ENCODE peak calls at places on chromosomes 16 and 17, in eight cellular contexts. R is AG10803, Q is GM23338, P is bronchial epithelial cell, G is endothelial cell, J is esophagus muscularis mucosa, W is RWPE1, H is heart right ventricle. I is an unnamed sample.

GRCh38 chr17:30586818-30587595 is 109.8 kb downstream of the GOSR1 start:
- DNase-seq in P (peak; percentile 66), H (no peak), J (no peak), W (peak; percentile 13), Q (no peak), G (no peak), R (peak; percentile 67), I (peak; percentile 46)

GRCh38 chr16:55001931-55002330 is 71.3 kb downstream of the IRX5 start:
- DNase-seq in H (no peak), J (no peak), R (peak; percentile 49), G (no peak), W (no peak), Q (no peak), P (peak; percentile 52), I (peak; percentile 14)

GRCh38 chr16:87778476-87778829 is 12.7 kb upstream of the KLHDC4 start:
- DNase-seq in H (no peak), J (no peak), G (no peak), Q (no peak), W (no peak), R (no peak), P (no peak), I (no peak)

GRCh38 chr16:2511128-2511785 is 2.5 kb upstream of the ATP6V0C start:
- DNase-seq in R (peak; percentile 45), Q (peak; percentile 49), W (no peak), P (peak; percentile 42), H (peak; percentile 70), J (no peak), G (no peak), I (peak; percentile 59)

GRCh38 chr16:29675811-29676643 is 3.0 kb upstream of the QPRT start:
- DNase-seq in J (no peak), H (no peak), P (peak; percentile 12), Q (peak; percentile 85), R (peak; percentile 13), G (peak; percentile 23), W (peak; percentile 28), I (no peak)

GRCh38 chr17:72984925-72985322 is 107.6 kb downstream of the SLC39A11 start:
- DNase-seq in G (no peak), W (peak; percentile 20), R (no peak), J (no peak), Q (no peak), P (peak; percentile 22), H (no peak), I (no peak)

GRCh38 chr17:29131814-29132682 is 48.1 kb downstream of the MYO18A start:
- DNase-seq in R (peak; percentile 93), J (no peak), W (no peak), P (no peak), Q (no peak), G (no peak), H (no peak), I (peak; percentile 77)

GRCh38 chr16:19348578-19349315 is 63.2 kb downstream of the CLEC19A start:
- DNase-seq in J (no peak), Q (peak; percentile 70), H (no peak), W (no peak), G (no peak), R (no peak), P (no peak), I (no peak)

DNA sequence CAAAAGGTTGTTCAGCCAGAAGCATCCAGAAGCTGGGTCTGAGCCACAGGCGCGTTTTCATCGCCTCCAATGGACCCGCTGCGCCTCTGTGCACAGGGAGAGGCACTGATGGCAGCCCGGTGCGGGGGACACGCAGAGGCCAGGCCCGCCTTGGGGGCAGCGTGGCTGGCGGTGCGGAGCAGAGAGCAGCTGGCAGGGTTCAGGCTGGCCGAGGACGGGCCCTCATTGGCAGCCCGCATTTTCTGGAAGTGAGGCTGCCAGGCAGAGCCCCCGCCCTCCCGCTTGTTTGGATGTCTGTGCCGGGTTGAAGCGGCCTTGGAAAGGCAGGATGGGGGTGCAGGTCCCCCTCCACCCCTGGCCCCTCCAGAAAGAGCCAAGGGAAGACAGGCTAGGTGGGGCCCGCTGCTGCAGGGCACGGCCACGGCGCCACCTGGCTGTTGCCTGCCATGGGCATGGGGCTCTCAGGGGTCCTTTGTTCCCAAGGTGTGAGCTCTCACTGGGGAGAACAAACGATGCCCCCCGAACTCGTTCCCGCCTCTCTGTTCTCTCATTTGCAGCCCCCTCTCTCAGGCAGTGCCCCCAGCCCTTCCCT is 18.8 kb downstream of the GSE1 start:
- DNase-seq in R (no peak), G (no peak), J (no peak), H (no peak), W (no peak), P (no peak), Q (no peak), I (no peak)
- TF ChIP-seq CTCF in R (no peak), G (no peak), J (no peak), H (peak; percentile 8), W (no peak), P (peak; percentile 11), Q (peak; percentile 30), I (peak; percentile 20)

GRCh38 chr17:60640503-60640902 is 37.1 kb upstream of the BCAS3 start:
- DNase-seq in R (peak; percentile 17), Q (peak; percentile 56), J (no peak), G (no peak), H (no peak), W (no peak), P (peak; percentile 13), I (no peak)
- TF ChIP-seq CTCF in R (peak; percentile 63), Q (peak; percentile 68), J (peak; percentile 23), G (peak; percentile 34), H (peak; percentile 10), W (peak; percentile 28), P (peak; percentile 32), I (peak; percentile 66)

GRCh38 chr17:61770043-61770442 is 93.3 kb downstream of the BRIP1 start:
- DNase-seq in H (no peak), Q (no peak), P (no peak), J (no peak), R (no peak), W (no peak), G (no peak), I (no peak)

GRCh38 chr17:61764846-61765245 is 98.5 kb downstream of the BRIP1 start:
- DNase-seq in J (no peak), R (no peak), W (no peak), G (no peak), H (no peak), Q (peak; percentile 17), P (no peak), I (no peak)

GRCh38 chr17:61770752-61771533 is 92.4 kb downstream of the BRIP1 start:
- DNase-seq in H (no peak), J (no peak), P (no peak), G (no peak), R (peak; percentile 74), Q (no peak), W (no peak), I (peak; percentile 12)

GRCh38 chr17:61766520-61766919 is 96.8 kb downstream of the BRIP1 start:
- DNase-seq in R (no peak), P (peak; percentile 82), H (no peak), J (no peak), W (peak; percentile 38), G (no peak), Q (no peak), I (no peak)

DNA sequence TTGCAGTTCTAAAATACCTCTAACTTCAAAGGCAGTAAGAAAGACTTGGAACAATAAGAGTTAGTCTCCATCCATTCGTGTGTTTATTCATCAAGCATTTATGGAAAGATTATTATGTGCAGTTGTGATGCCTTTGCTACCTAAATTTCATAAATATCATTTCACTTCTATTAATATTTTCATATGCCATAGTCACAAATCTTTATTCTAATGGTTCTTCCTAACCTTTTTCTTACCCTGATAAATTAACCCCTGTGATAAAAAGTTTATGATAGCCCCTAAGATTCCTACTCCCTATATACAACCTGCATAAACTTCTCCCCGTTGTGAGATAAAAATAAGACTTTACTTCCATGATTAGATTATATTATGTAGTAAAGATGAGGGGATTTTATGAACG is 94.9 kb downstream of the BRIP1 start:
- DNase-seq in J (no peak), G (no peak), R (no peak), W (no peak), Q (no peak), H (no peak), P (no peak), I (no peak)
- TF ChIP-seq CTCF in J (no peak), G (no peak), R (no peak), W (no peak), Q (no peak), H (no peak), P (no peak), I (no peak)

DNA sequence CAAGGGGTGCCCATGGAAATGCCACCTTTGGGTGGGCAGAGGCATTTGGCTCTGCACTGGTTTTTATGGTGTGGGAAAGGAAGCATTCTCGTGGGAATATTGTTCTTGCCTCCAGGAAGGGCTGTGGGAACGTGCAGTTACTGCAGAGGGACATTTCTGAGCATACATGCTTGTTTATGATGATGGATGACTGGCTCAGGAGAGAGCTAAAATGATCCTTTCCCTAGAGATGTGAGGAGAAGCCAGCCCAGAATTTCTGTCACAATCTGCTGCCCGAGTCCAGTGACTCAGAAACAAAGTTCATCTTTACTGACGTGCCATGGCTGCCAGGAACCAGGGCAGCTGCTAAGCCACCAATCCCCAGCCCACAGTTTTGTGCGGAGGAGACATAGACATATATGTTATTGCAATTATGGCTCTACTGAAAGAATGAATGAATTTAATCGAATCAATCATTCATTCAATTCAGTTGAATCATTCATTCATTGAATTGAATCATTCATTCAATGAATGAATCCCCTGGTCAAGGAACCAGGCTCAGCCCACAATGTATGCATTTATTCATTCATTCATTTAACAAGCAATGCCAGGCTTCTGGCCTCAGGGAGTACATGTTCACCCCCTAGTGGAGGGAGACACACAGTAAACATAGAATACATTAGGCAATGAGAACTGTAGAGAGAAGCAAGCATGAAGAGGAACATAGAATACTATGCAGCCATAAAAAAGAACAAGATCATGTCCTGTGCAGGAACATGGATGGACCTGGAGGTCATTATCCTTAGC is 414.4 kb upstream of the HSBP1 start:
- DNase-seq in R (peak; percentile 64), P (no peak), G (no peak), H (no peak), J (no peak), W (no peak), Q (peak; percentile 33), I (no peak)
- TF ChIP-seq CTCF in R (peak; percentile 26), P (no peak), G (peak; percentile 16), H (no peak), J (no peak), W (no peak), Q (peak; percentile 48), I (peak; percentile 22)